ENCODE peak calls at places on chromosomes 6 and 20, in nine cellular contexts. R is NB4, F is adrenal gland, I is transverse colon, K is IMR-90, C is tibial nerve, V is stomach, E is HCT116, B is GM12892. A is an unnamed sample.

GRCh38 chr20:4864292-4864691 is 137.0 kb downstream of the SLC23A2 start:
- DNase-seq in R (no peak), F (peak), I (no peak), K (peak), C (no peak), V (no peak), E (no peak), B (no peak), A (no peak)

GRCh38 chr20:18634501-18634900 is 46.6 kb downstream of the DTD1 start:
- DNase-seq in R (no peak), F (no peak), I (no peak), K (no peak), C (no peak), V (no peak), E (no peak), B (no peak), A (no peak)

GRCh38 chr6:10595731-10596664 is 74.8 kb downstream of the GCNT2 start:
- DNase-seq in R (peak), F (no peak), I (no peak), K (peak), C (no peak), V (no peak), E (no peak), B (no peak), A (no peak)

GRCh38 chr6:14270142-14270893 is 152.7 kb downstream of the CD83 start:
- DNase-seq in R (no peak), F (no peak), I (no peak), K (no peak), C (no peak), V (no peak), E (no peak), B (no peak), A (no peak)

GRCh38 chr20:17646901-17647301 is 35.1 kb downstream of the RRBP1 start:
- DNase-seq in R (no peak), F (no peak), I (no peak), K (no peak), C (no peak), V (no peak), E (no peak), B (no peak), A (no peak)

GRCh38 chr20:38471245-38471644 is 1.4 kb upstream of the RALGAPB start:
- DNase-seq in R (no peak), F (no peak), I (no peak), K (no peak), C (no peak), V (no peak), E (no peak), B (no peak), A (no peak)

GRCh38 chr20:6783752-6784725 is 16.6 kb downstream of the BMP2 start:
- DNase-seq in R (peak), F (no peak), I (peak), K (no peak), C (no peak), V (no peak), E (no peak), B (no peak), A (no peak)

GRCh38 chr6:5510331-5510730 is 249.0 kb downstream of the FARS2 start:
- DNase-seq in R (no peak), F (no peak), I (no peak), K (no peak), C (no peak), V (no peak), E (no peak), B (no peak), A (no peak)

GRCh38 chr6:133646021-133646682 is 242.8 kb upstream of the TCF21 start:
- DNase-seq in R (no peak), F (no peak), I (no peak), K (peak), C (no peak), V (no peak), E (no peak), B (no peak), A (no peak)

GRCh38 chr6:150334790-150335783 is 33.7 kb upstream of the IYD start:
- DNase-seq in R (peak), F (peak), I (peak), K (peak), C (peak), V (no peak), E (peak), B (peak), A (peak)

GRCh38 chr20:62587757-62588402 is 54.4 kb upstream of the SLCO4A1 start:
- DNase-seq in R (peak), F (peak), I (no peak), K (no peak), C (no peak), V (no peak), E (no peak), B (no peak), A (no peak)

GRCh38 chr20:51083447-51083846 is 60.5 kb upstream of the KCNG1 start:
- DNase-seq in R (no peak), F (no peak), I (no peak), K (no peak), C (no peak), V (no peak), E (no peak), B (no peak), A (no peak)

GRCh38 chr6:72669324-72669723 is 47.5 kb downstream of the KCNQ5 start:
- DNase-seq in R (no peak), F (no peak), I (no peak), K (no peak), C (no peak), V (no peak), E (no peak), B (no peak), A (no peak)

GRCh38 chr6:72466971-72467566 is 154.8 kb upstream of the KCNQ5 start:
- DNase-seq in R (no peak), F (no peak), I (no peak), K (no peak), C (no peak), V (no peak), E (no peak), B (no peak), A (no peak)

GRCh38 chr6:48101277-48101676 is 9.7 kb downstream of the PTCHD4 start:
- DNase-seq in R (peak), F (no peak), I (no peak), K (no peak), C (no peak), V (no peak), E (no peak), B (no peak), A (no peak)

GRCh38 chr20:2145376-2145775 is 43.7 kb downstream of the STK35 start:
- DNase-seq in R (no peak), F (no peak), I (no peak), K (peak), C (no peak), V (no peak), E (no peak), B (no peak), A (no peak)

GRCh38 chr20:2141592-2142575 is 40.3 kb downstream of the STK35 start:
- DNase-seq in R (no peak), F (no peak), I (no peak), K (no peak), C (no peak), V (no peak), E (no peak), B (no peak), A (no peak)

GRCh38 chr20:2142649-2143048 is 41.0 kb downstream of the STK35 start:
- DNase-seq in R (no peak), F (no peak), I (no peak), K (no peak), C (no peak), V (no peak), E (no peak), B (no peak), A (no peak)

GRCh38 chr20:2144850-2145249 is 43.2 kb downstream of the STK35 start:
- DNase-seq in R (no peak), F (no peak), I (no peak), K (no peak), C (no peak), V (no peak), E (no peak), B (no peak), A (no peak)

DNA sequence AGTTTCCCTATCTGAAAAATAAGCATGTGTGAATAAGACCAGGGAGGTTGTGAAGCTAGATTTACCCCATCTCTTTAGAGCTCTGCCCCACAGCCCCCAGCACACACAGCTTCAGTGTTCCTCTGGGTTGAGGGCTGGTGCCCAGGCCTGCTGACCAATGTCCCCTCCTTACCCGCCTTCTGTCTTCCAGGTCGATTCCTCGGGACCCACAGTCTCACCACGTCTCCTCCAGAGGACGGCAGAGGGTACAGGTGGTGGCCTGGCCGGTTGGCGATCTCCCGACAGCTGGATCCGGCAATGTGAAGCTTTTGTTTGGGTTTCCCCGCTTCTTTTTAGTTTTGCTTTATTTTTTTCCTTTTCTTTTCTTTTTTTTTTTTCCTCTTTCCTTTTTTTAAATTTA is 42.0 kb downstream of the STK35 start:
- DNase-seq in R (no peak), F (no peak), I (no peak), K (no peak), C (no peak), V (no peak), E (no peak), B (no peak), A (no peak)
- TF ChIP-seq POLR2A in R (no peak), F (no peak), I (no peak), K (no peak), C (no peak), V (no peak), E (no peak), B (no peak), A (no peak)

DNA sequence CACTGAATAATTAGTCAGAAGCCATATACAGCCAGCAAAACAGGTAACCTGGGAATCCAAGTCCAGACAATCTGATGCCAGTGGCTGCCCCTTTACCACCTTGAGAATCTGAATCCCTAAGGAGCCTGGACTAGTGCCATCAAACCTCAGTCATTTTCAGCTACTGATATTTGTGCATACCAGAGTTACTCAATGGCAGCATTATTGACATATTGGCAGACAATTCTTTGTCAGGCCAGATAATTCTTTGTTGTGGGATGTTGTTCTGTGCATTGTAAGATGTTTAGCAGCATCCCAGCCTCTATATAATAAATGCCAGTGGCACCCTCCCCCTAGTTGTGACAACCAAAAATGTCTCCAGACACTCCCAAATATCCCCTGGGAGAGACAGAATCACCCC is 3.2 kb upstream of the EIF2S2 start:
- DNase-seq in R (no peak), F (no peak), I (no peak), K (no peak), C (no peak), V (no peak), E (no peak), B (no peak), A (no peak)
- TF ChIP-seq POLR2A in R (no peak), F (no peak), I (no peak), K (no peak), C (no peak), V (no peak), E (no peak), B (no peak), A (no peak)

DNA sequence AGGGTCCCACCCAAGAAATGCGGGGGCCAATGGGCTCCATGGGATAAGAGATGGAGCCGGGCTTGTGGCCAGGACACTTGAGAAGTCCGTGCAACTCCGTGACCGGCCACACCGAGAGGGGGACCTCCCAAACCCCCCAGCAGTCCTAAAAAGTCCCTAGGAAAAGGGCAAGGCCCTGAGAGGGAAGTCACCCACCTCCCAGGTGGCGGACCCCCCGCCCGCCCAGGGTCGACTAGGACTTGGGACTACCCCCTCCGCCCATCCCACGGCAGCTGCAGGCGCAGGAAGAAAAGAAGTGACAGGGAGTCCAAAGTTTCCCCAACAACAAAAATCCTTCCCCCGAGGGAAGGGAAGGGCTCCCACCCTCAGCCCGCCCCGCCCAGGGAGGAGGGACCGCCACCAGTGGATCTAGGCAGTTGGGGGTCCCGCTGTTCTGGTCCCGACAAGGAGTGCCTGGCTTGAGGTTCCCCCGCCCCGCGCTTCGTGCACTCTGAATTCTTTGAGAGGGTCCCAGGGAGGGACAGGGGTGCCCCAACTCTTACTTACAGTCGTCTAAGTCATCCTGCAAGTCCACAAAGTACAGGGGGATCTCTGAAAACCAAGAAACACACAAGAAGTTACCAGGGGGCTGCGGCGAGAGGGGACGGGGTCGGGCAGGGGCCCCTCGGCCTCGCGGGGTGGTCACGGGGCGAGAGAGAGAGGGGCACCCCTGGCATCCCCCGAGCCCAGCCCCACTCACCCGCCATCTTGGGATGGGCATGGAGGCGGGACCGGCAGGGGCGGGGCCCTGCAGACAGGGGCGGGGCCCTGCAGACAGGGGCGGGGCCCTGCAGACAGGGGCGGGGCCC is 611 bp upstream of the RAB22A start:
- DNase-seq in R (peak), F (peak), I (peak), K (peak), C (peak), V (no peak), E (no peak), B (peak), A (peak)
- TF ChIP-seq POLR2A in R (no peak), F (no peak), I (peak), K (no peak), C (no peak), V (no peak), E (peak), B (peak), A (no peak)

GRCh38 chr6:41560440-41561192 is 14.4 kb downstream of the FOXP4 start:
- DNase-seq in R (peak), F (peak), I (peak), K (no peak), C (no peak), V (peak), E (no peak), B (peak), A (peak)
- TF ChIP-seq POLR2A in R (no peak), F (peak), I (no peak), K (no peak), C (no peak), V (no peak), E (no peak), B (peak), A (no peak)

GRCh38 chr20:43899274-43899878 is 15.3 kb upstream of the TOX2 start:
- DNase-seq in R (no peak), F (no peak), I (no peak), K (no peak), C (no peak), V (no peak), E (no peak), B (no peak), A (no peak)

GRCh38 chr20:43904195-43904594 is 10.5 kb upstream of the TOX2 start:
- DNase-seq in R (no peak), F (no peak), I (no peak), K (no peak), C (no peak), V (no peak), E (no peak), B (no peak), A (no peak)

GRCh38 chr20:43901296-43901695 is 13.4 kb upstream of the TOX2 start:
- DNase-seq in R (peak), F (no peak), I (no peak), K (no peak), C (no peak), V (no peak), E (no peak), B (no peak), A (no peak)

GRCh38 chr20:43900062-43900461 is 14.6 kb upstream of the TOX2 start:
- DNase-seq in R (no peak), F (no peak), I (no peak), K (no peak), C (no peak), V (no peak), E (no peak), B (no peak), A (no peak)

DNA sequence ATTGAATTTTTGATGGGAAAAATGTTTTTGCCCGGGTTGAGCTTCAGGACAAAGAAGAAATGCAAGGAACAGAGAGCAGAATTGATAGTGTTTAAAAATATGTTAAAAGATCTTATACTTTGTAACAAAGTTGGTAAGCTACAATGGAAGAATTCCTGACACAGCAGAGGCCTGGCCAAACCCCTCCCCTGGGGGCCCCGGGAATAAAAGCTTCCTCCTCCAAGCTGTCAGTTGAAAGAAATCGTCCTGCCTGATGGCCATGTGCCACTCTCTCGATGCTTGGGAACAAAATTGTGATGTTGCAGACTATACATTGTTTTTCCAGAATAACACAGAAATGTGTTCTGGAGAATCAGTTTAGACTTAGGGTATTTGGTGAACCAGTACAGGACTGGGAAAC is 14.2 kb upstream of the TOX2 start:
- DNase-seq in R (no peak), F (no peak), I (no peak), K (no peak), C (no peak), V (no peak), E (no peak), B (no peak), A (no peak)
- TF ChIP-seq POLR2A in R (no peak), F (no peak), I (no peak), K (no peak), C (no peak), V (no peak), E (no peak), B (no peak), A (no peak)

GRCh38 chr6:35590622-35591066 is 77.9 kb upstream of the TULP1 start:
- DNase-seq in R (no peak), F (peak), I (peak), K (no peak), C (peak), V (no peak), E (no peak), B (no peak), A (no peak)
- TF ChIP-seq POLR2A in R (no peak), F (peak), I (peak), K (no peak), C (no peak), V (no peak), E (no peak), B (no peak), A (no peak)

GRCh38 chr20:31662372-31662854 is 24.7 kb downstream of the COX4I2 start:
- DNase-seq in R (no peak), F (no peak), I (no peak), K (no peak), C (no peak), V (no peak), E (no peak), B (no peak), A (no peak)
- TF ChIP-seq POLR2A in R (no peak), F (no peak), I (no peak), K (no peak), C (no peak), V (no peak), E (no peak), B (no peak), A (no peak)

DNA sequence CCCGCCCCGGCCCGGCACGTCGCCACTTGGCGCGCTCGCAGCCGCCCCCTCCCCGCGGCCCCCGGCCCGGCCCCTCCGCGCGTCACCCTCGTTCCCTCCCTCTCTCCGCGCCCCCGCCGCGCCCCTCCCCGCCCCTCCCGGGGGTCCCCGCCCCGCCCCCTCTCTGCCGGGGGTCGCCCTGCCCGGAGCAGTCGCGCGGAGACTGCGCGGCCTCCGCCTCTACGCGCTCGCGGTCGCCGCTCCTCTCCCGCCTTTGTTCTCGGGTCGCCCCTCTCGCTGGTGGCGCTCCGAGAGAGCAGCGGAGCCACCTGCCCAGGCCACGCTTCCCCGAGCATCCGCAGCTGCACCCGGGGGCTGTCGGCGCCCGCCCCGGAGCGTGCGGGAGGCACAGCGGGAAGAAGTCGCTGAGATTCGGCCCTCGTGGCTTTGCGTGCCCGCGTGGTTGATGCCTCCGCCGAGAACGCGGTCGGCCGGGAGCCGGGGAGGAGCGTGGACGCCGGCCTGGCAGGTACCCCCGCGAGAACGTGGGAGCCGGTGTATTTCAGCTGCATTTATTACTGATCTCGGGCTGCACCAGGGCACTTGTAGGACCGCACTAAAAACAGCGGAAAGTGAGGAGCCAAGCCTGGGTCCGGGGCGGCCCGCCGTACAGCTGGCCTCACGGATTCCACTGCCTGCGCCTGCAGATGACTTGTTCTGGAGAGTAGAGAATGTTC is 412 bp upstream of the PHF10 start:
- DNase-seq in R (peak), F (peak), I (peak), K (peak), C (peak), V (peak), E (no peak), B (peak), A (peak)
- TF ChIP-seq POLR2A in R (peak), F (peak), I (peak), K (peak), C (no peak), V (peak), E (no peak), B (peak), A (no peak)

GRCh38 chr6:164020142-164020541 is 605.6 kb downstream of the QKI start:
- DNase-seq in R (no peak), F (no peak), I (no peak), K (no peak), C (no peak), V (no peak), E (no peak), B (no peak), A (no peak)
- TF ChIP-seq POLR2A in R (no peak), F (no peak), I (no peak), K (no peak), C (no peak), V (no peak), E (no peak), B (no peak), A (no peak)

GRCh38 chr20:25042531-25043498 is 15.1 kb downstream of the ACSS1 start:
- DNase-seq in R (peak), F (peak), I (peak), K (no peak), C (no peak), V (peak), E (no peak), B (peak), A (peak)
- TF ChIP-seq POLR2A in R (no peak), F (no peak), I (no peak), K (no peak), C (no peak), V (no peak), E (no peak), B (peak), A (no peak)